ENCODE peak calls at places on chromosome 14, in eight cellular contexts. One of them, this sample, is unnamed.

GRCh38 chr14:63435838-63436237 is 107.3 kb downstream of the PPP2R5E start:
- DNase-seq in NCI-H1105 treated with DMSO at 0.1 percent for 48 hours: no peak
- DNase-seq in IMR-90: peak
- DNase-seq in type B pancreatic cell: no peak
- DNase-seq in NCI-H1694: no peak
- DNase-seq in astrocyte of the cerebellum: peak
- DNase-seq in GM23248: peak
- DNase-seq in LoVo: no peak
- DNase-seq in this sample: peak

GRCh38 chr14:63343878-63344277 is 25.1 kb upstream of the GPHB5 start:
- DNase-seq in NCI-H1105 treated with DMSO at 0.1 percent for 48 hours: no peak
- DNase-seq in IMR-90: peak
- DNase-seq in type B pancreatic cell: no peak
- DNase-seq in NCI-H1694: peak
- DNase-seq in astrocyte of the cerebellum: no peak
- DNase-seq in GM23248: no peak
- DNase-seq in LoVo: no peak
- DNase-seq in this sample: no peak

GRCh38 chr14:74702293-74702692 is 10.6 kb downstream of the AREL1 start:
- DNase-seq in NCI-H1105 treated with DMSO at 0.1 percent for 48 hours: no peak
- DNase-seq in IMR-90: no peak
- DNase-seq in type B pancreatic cell: no peak
- DNase-seq in NCI-H1694: no peak
- DNase-seq in astrocyte of the cerebellum: no peak
- DNase-seq in GM23248: no peak
- DNase-seq in LoVo: no peak
- DNase-seq in this sample: peak

GRCh38 chr14:83006071-83006670 is 1472.5 kb upstream of the SEL1L start:
- DNase-seq in NCI-H1105 treated with DMSO at 0.1 percent for 48 hours: peak
- DNase-seq in IMR-90: no peak
- DNase-seq in type B pancreatic cell: no peak
- DNase-seq in NCI-H1694: no peak
- DNase-seq in astrocyte of the cerebellum: no peak
- DNase-seq in GM23248: no peak
- DNase-seq in LoVo: no peak
- DNase-seq in this sample: no peak

GRCh38 chr14:103628221-103628683 is 759 bp upstream of the KLC1 start:
- DNase-seq in NCI-H1105 treated with DMSO at 0.1 percent for 48 hours: no peak
- DNase-seq in IMR-90: peak
- DNase-seq in type B pancreatic cell: peak
- DNase-seq in NCI-H1694: no peak
- DNase-seq in astrocyte of the cerebellum: peak
- DNase-seq in GM23248: peak
- DNase-seq in LoVo: peak
- DNase-seq in this sample: peak

GRCh38 chr14:35365130-35366047 is 39.2 kb downstream of the NFKBIA start:
- DNase-seq in NCI-H1105 treated with DMSO at 0.1 percent for 48 hours: no peak
- DNase-seq in IMR-90: peak
- DNase-seq in type B pancreatic cell: no peak
- DNase-seq in NCI-H1694: no peak
- DNase-seq in astrocyte of the cerebellum: no peak
- DNase-seq in GM23248: peak
- DNase-seq in LoVo: peak
- DNase-seq in this sample: peak

GRCh38 chr14:94536836-94537235 is 24.4 kb upstream of the SERPINA4 start:
- DNase-seq in NCI-H1105 treated with DMSO at 0.1 percent for 48 hours: no peak
- DNase-seq in IMR-90: no peak
- DNase-seq in type B pancreatic cell: no peak
- DNase-seq in NCI-H1694: peak
- DNase-seq in astrocyte of the cerebellum: no peak
- DNase-seq in GM23248: peak
- DNase-seq in LoVo: no peak
- DNase-seq in this sample: peak

GRCh38 chr14:79018846-79019245 is 848.7 kb downstream of the NRXN3 start:
- DNase-seq in NCI-H1105 treated with DMSO at 0.1 percent for 48 hours: no peak
- DNase-seq in IMR-90: peak
- DNase-seq in type B pancreatic cell: no peak
- DNase-seq in NCI-H1694: no peak
- DNase-seq in astrocyte of the cerebellum: no peak
- DNase-seq in GM23248: peak
- DNase-seq in LoVo: no peak
- DNase-seq in this sample: no peak

GRCh38 chr14:73503648-73504047 is 12.9 kb downstream of the RIOX1 start:
- DNase-seq in NCI-H1105 treated with DMSO at 0.1 percent for 48 hours: no peak
- DNase-seq in IMR-90: peak
- DNase-seq in type B pancreatic cell: no peak
- DNase-seq in NCI-H1694: no peak
- DNase-seq in astrocyte of the cerebellum: no peak
- DNase-seq in GM23248: peak
- DNase-seq in LoVo: no peak
- DNase-seq in this sample: no peak

GRCh38 chr14:31241450-31242114 is 34.0 kb upstream of the HECTD1 start:
- DNase-seq in NCI-H1105 treated with DMSO at 0.1 percent for 48 hours: no peak
- DNase-seq in IMR-90: no peak
- DNase-seq in type B pancreatic cell: no peak
- DNase-seq in NCI-H1694: no peak
- DNase-seq in astrocyte of the cerebellum: no peak
- DNase-seq in GM23248: peak
- DNase-seq in LoVo: no peak
- DNase-seq in this sample: no peak

GRCh38 chr14:74551903-74552371 is 58.4 kb downstream of the ISCA2 start:
- DNase-seq in NCI-H1105 treated with DMSO at 0.1 percent for 48 hours: no peak
- DNase-seq in IMR-90: no peak
- DNase-seq in type B pancreatic cell: no peak
- DNase-seq in NCI-H1694: peak
- DNase-seq in astrocyte of the cerebellum: no peak
- DNase-seq in GM23248: peak
- DNase-seq in LoVo: no peak
- DNase-seq in this sample: no peak

GRCh38 chr14:70789361-70789760 is 20.0 kb downstream of the MAP3K9 start:
- DNase-seq in NCI-H1105 treated with DMSO at 0.1 percent for 48 hours: no peak
- DNase-seq in IMR-90: peak
- DNase-seq in type B pancreatic cell: no peak
- DNase-seq in NCI-H1694: no peak
- DNase-seq in astrocyte of the cerebellum: no peak
- DNase-seq in GM23248: peak
- DNase-seq in LoVo: no peak
- DNase-seq in this sample: no peak

GRCh38 chr14:22824711-22825359 is 4.9 kb upstream of the MRPL52 start:
- DNase-seq in NCI-H1105 treated with DMSO at 0.1 percent for 48 hours: no peak
- DNase-seq in IMR-90: peak
- DNase-seq in type B pancreatic cell: no peak
- DNase-seq in NCI-H1694: no peak
- DNase-seq in astrocyte of the cerebellum: peak
- DNase-seq in GM23248: peak
- DNase-seq in LoVo: peak
- DNase-seq in this sample: peak

GRCh38 chr14:96362071-96362964 is 823 bp downstream of the ATG2B start:
- DNase-seq in NCI-H1105 treated with DMSO at 0.1 percent for 48 hours: peak
- DNase-seq in IMR-90: peak
- DNase-seq in type B pancreatic cell: no peak
- DNase-seq in NCI-H1694: peak
- DNase-seq in astrocyte of the cerebellum: no peak
- DNase-seq in GM23248: peak
- DNase-seq in LoVo: peak
- DNase-seq in this sample: peak

GRCh38 chr14:105092124-105092911 is 27.1 kb upstream of the GPR132 start:
- DNase-seq in NCI-H1105 treated with DMSO at 0.1 percent for 48 hours: no peak
- DNase-seq in IMR-90: no peak
- DNase-seq in type B pancreatic cell: no peak
- DNase-seq in NCI-H1694: peak
- DNase-seq in astrocyte of the cerebellum: no peak
- DNase-seq in GM23248: peak
- DNase-seq in LoVo: no peak
- DNase-seq in this sample: peak

GRCh38 chr14:99816642-99817041 is 23.4 kb downstream of the EML1 start:
- DNase-seq in NCI-H1105 treated with DMSO at 0.1 percent for 48 hours: no peak
- DNase-seq in IMR-90: no peak
- DNase-seq in type B pancreatic cell: no peak
- DNase-seq in NCI-H1694: no peak
- DNase-seq in astrocyte of the cerebellum: no peak
- DNase-seq in GM23248: no peak
- DNase-seq in LoVo: no peak
- DNase-seq in this sample: no peak

GRCh38 chr14:95003099-95003960 is 154.0 kb downstream of the DICER1 start:
- DNase-seq in NCI-H1105 treated with DMSO at 0.1 percent for 48 hours: no peak
- DNase-seq in IMR-90: no peak
- DNase-seq in type B pancreatic cell: no peak
- DNase-seq in NCI-H1694: no peak
- DNase-seq in astrocyte of the cerebellum: no peak
- DNase-seq in GM23248: no peak
- DNase-seq in LoVo: no peak
- DNase-seq in this sample: no peak

GRCh38 chr14:75363570-75364227 is 64.1 kb upstream of the JDP2 start:
- DNase-seq in NCI-H1105 treated with DMSO at 0.1 percent for 48 hours: no peak
- DNase-seq in IMR-90: no peak
- DNase-seq in type B pancreatic cell: no peak
- DNase-seq in NCI-H1694: no peak
- DNase-seq in astrocyte of the cerebellum: no peak
- DNase-seq in GM23248: peak
- DNase-seq in LoVo: no peak
- DNase-seq in this sample: no peak

GRCh38 chr14:22432348-22432976 is 156.6 kb downstream of the DAD1 start:
- DNase-seq in NCI-H1105 treated with DMSO at 0.1 percent for 48 hours: peak
- DNase-seq in IMR-90: peak
- DNase-seq in type B pancreatic cell: no peak
- DNase-seq in NCI-H1694: no peak
- DNase-seq in astrocyte of the cerebellum: peak
- DNase-seq in GM23248: peak
- DNase-seq in LoVo: peak
- DNase-seq in this sample: peak

GRCh38 chr14:78075033-78075432 is 95.1 kb upstream of the NRXN3 start:
- DNase-seq in NCI-H1105 treated with DMSO at 0.1 percent for 48 hours: peak
- DNase-seq in IMR-90: no peak
- DNase-seq in type B pancreatic cell: no peak
- DNase-seq in NCI-H1694: no peak
- DNase-seq in astrocyte of the cerebellum: no peak
- DNase-seq in GM23248: no peak
- DNase-seq in LoVo: no peak
- DNase-seq in this sample: no peak

GRCh38 chr14:76955575-76956252 is 72.8 kb downstream of the IRF2BPL start:
- DNase-seq in NCI-H1105 treated with DMSO at 0.1 percent for 48 hours: no peak
- DNase-seq in IMR-90: peak
- DNase-seq in type B pancreatic cell: no peak
- DNase-seq in NCI-H1694: no peak
- DNase-seq in astrocyte of the cerebellum: no peak
- DNase-seq in GM23248: peak
- DNase-seq in LoVo: no peak
- DNase-seq in this sample: peak

GRCh38 chr14:105395538-105395854 is 2.8 kb upstream of the TEX22 start:
- DNase-seq in NCI-H1105 treated with DMSO at 0.1 percent for 48 hours: no peak
- DNase-seq in IMR-90: no peak
- DNase-seq in type B pancreatic cell: no peak
- DNase-seq in NCI-H1694: no peak
- DNase-seq in astrocyte of the cerebellum: no peak
- DNase-seq in GM23248: no peak
- DNase-seq in LoVo: no peak
- DNase-seq in this sample: no peak

GRCh38 chr14:100237735-100238418 is 1.1 kb upstream of the YY1 start:
- DNase-seq in NCI-H1105 treated with DMSO at 0.1 percent for 48 hours: peak
- DNase-seq in IMR-90: peak
- DNase-seq in type B pancreatic cell: peak
- DNase-seq in NCI-H1694: peak
- DNase-seq in astrocyte of the cerebellum: no peak
- DNase-seq in GM23248: peak
- DNase-seq in LoVo: peak
- DNase-seq in this sample: peak

GRCh38 chr14:90522585-90523191 is 125.9 kb downstream of the CALM1 start:
- DNase-seq in NCI-H1105 treated with DMSO at 0.1 percent for 48 hours: peak
- DNase-seq in IMR-90: no peak
- DNase-seq in type B pancreatic cell: no peak
- DNase-seq in NCI-H1694: peak
- DNase-seq in astrocyte of the cerebellum: peak
- DNase-seq in GM23248: peak
- DNase-seq in LoVo: peak
- DNase-seq in this sample: no peak

GRCh38 chr14:69262516-69262915 is 2.6 kb downstream of the GALNT16 start:
- DNase-seq in NCI-H1105 treated with DMSO at 0.1 percent for 48 hours: no peak
- DNase-seq in IMR-90: no peak
- DNase-seq in type B pancreatic cell: no peak
- DNase-seq in NCI-H1694: no peak
- DNase-seq in astrocyte of the cerebellum: no peak
- DNase-seq in GM23248: no peak
- DNase-seq in LoVo: no peak
- DNase-seq in this sample: no peak

GRCh38 chr14:54683882-54684794 is 117.2 kb downstream of the SAMD4A start:
- DNase-seq in NCI-H1105 treated with DMSO at 0.1 percent for 48 hours: no peak
- DNase-seq in IMR-90: peak
- DNase-seq in type B pancreatic cell: no peak
- DNase-seq in NCI-H1694: no peak
- DNase-seq in astrocyte of the cerebellum: peak
- DNase-seq in GM23248: peak
- DNase-seq in LoVo: no peak
- DNase-seq in this sample: no peak

GRCh38 chr14:65302571-65303184 is 109.9 kb upstream of the FUT8 start:
- DNase-seq in NCI-H1105 treated with DMSO at 0.1 percent for 48 hours: peak
- DNase-seq in IMR-90: no peak
- DNase-seq in type B pancreatic cell: no peak
- DNase-seq in NCI-H1694: no peak
- DNase-seq in astrocyte of the cerebellum: no peak
- DNase-seq in GM23248: peak
- DNase-seq in LoVo: peak
- DNase-seq in this sample: no peak

GRCh38 chr14:73576391-73576790 is 7.4 kb downstream of the ACOT2 start:
- DNase-seq in NCI-H1105 treated with DMSO at 0.1 percent for 48 hours: no peak
- DNase-seq in IMR-90: peak
- DNase-seq in type B pancreatic cell: no peak
- DNase-seq in NCI-H1694: no peak
- DNase-seq in astrocyte of the cerebellum: no peak
- DNase-seq in GM23248: no peak
- DNase-seq in LoVo: no peak
- DNase-seq in this sample: no peak

GRCh38 chr14:63457498-63457897 is 85.7 kb downstream of the PPP2R5E start:
- DNase-seq in NCI-H1105 treated with DMSO at 0.1 percent for 48 hours: no peak
- DNase-seq in IMR-90: no peak
- DNase-seq in type B pancreatic cell: no peak
- DNase-seq in NCI-H1694: no peak
- DNase-seq in astrocyte of the cerebellum: no peak
- DNase-seq in GM23248: no peak
- DNase-seq in LoVo: no peak
- DNase-seq in this sample: no peak

GRCh38 chr14:53881161-53881846 is 75.3 kb downstream of the BMP4 start:
- DNase-seq in NCI-H1105 treated with DMSO at 0.1 percent for 48 hours: no peak
- DNase-seq in IMR-90: peak
- DNase-seq in type B pancreatic cell: no peak
- DNase-seq in NCI-H1694: no peak
- DNase-seq in astrocyte of the cerebellum: no peak
- DNase-seq in GM23248: no peak
- DNase-seq in LoVo: peak
- DNase-seq in this sample: peak

GRCh38 chr14:67221248-67221981 is 19.8 kb upstream of the PALS1 start:
- DNase-seq in NCI-H1105 treated with DMSO at 0.1 percent for 48 hours: no peak
- DNase-seq in IMR-90: peak
- DNase-seq in type B pancreatic cell: no peak
- DNase-seq in NCI-H1694: no peak
- DNase-seq in astrocyte of the cerebellum: peak
- DNase-seq in GM23248: peak
- DNase-seq in LoVo: peak
- DNase-seq in this sample: no peak

GRCh38 chr14:67360469-67361206 is 510 bp downstream of the EIF2S1 start:
- DNase-seq in NCI-H1105 treated with DMSO at 0.1 percent for 48 hours: no peak
- DNase-seq in IMR-90: no peak
- DNase-seq in type B pancreatic cell: no peak
- DNase-seq in NCI-H1694: no peak
- DNase-seq in astrocyte of the cerebellum: no peak
- DNase-seq in GM23248: no peak
- DNase-seq in LoVo: no peak
- DNase-seq in this sample: no peak